ENCODE peak calls at places on chromosomes 16 and 17, in four cellular contexts. Z is stomach, X is breast epithelium, I is transverse colon. V is an unnamed sample.

GRCh38 chr16:83996481-83997252 is 28.6 kb downstream of the NECAB2 start:
- DNase-seq in I (no peak), Z (no peak), X (no peak), V (no peak)

GRCh38 chr17:31583795-31584340 is 192.4 kb downstream of the RAB11FIP4 start:
- DNase-seq in X (no peak), I (no peak), Z (no peak), V (no peak)

GRCh38 chr17:44198721-44199552 is 747 bp downstream of the ATXN7L3 start:
- DNase-seq in Z (peak), X (peak), I (peak), V (no peak)

GRCh38 chr16:77584205-77584859 is 138.0 kb upstream of the NUDT7 start:
- DNase-seq in Z (peak), X (peak), I (peak), V (no peak)

GRCh38 chr16:85067431-85067830 is 39.8 kb downstream of the KIAA0513 start:
- DNase-seq in Z (no peak), I (no peak), X (no peak), V (no peak)

GRCh38 chr16:78196527-78196926 is 97.1 kb downstream of the WWOX start:
- DNase-seq in X (no peak), I (no peak), Z (no peak), V (no peak)

GRCh38 chr16:57904101-57904500 is 66.8 kb downstream of the CNGB1 start:
- DNase-seq in Z (no peak), I (no peak), X (no peak), V (no peak)

GRCh38 chr16:3076577-3076976 is 11.1 kb downstream of the IL32 start:
- DNase-seq in I (no peak), Z (no peak), X (no peak), V (no peak)

GRCh38 chr17:81573794-81574642 is 21.9 kb upstream of the FAAP100 start:
- DNase-seq in Z (no peak), I (no peak), X (no peak), V (no peak)

GRCh38 chr17:3951003-3951402 is 13.2 kb downstream of the ATP2A3 start:
- DNase-seq in X (no peak), Z (no peak), I (no peak), V (no peak)

GRCh38 chr17:73096866-73097265 is 4.4 kb upstream of the SLC39A11 start:
- DNase-seq in X (peak), Z (no peak), I (no peak), V (no peak)

GRCh38 chr17:68759343-68760140 is 158.4 kb upstream of the FAM20A start:
- DNase-seq in I (peak), X (peak), Z (peak), V (peak)

GRCh38 chr17:80169107-80169506 is 723 bp upstream of the CARD14 start:
- DNase-seq in Z (no peak), I (no peak), X (no peak), V (no peak)

GRCh38 chr17:73334771-73335513 is 23.1 kb upstream of the CDC42EP4 start:
- DNase-seq in X (peak), I (peak), Z (peak), V (peak)

GRCh38 chr16:7206469-7206868 is 126.2 kb upstream of the RBFOX1 start:
- DNase-seq in X (no peak), I (no peak), Z (no peak), V (no peak)

GRCh38 chr17:76074390-76075363 is at the start of gene GALR2:
- DNase-seq in Z (no peak), I (no peak), X (no peak), V (no peak)

GRCh38 chr16:24024971-24025370 is 189.2 kb downstream of the PRKCB start:
- DNase-seq in X (no peak), I (no peak), Z (no peak), V (no peak)

GRCh38 chr16:47571711-47572110 is 110.6 kb downstream of the PHKB start:
- DNase-seq in X (no peak), Z (no peak), I (no peak), V (no peak)

GRCh38 chr17:43528988-43529814 is 16.9 kb downstream of the ETV4 start:
- DNase-seq in Z (no peak), I (no peak), X (no peak), V (peak)

GRCh38 chr17:73693016-73693545 is 48.8 kb upstream of the SDK2 start:
- DNase-seq in I (no peak), Z (no peak), X (no peak), V (no peak)

GRCh38 chr17:7285679-7286078 is 4.2 kb downstream of the SLC2A4 start:
- DNase-seq in Z (no peak), I (no peak), X (no peak), V (no peak)

GRCh38 chr16:59633996-59634579 is 900.0 kb upstream of the GOT2 start:
- DNase-seq in I (no peak), X (no peak), Z (no peak), V (no peak)

GRCh38 chr17:49230636-49231562 is at the start of gene PHOSPHO1:
- DNase-seq in I (peak), Z (peak), X (peak), V (peak)

GRCh38 chr17:49229076-49229804 is 1.3 kb downstream of the PHOSPHO1 start:
- DNase-seq in I (no peak), Z (no peak), X (no peak), V (no peak)

GRCh38 chr17:49231563-49231894 is 942 bp upstream of the PHOSPHO1 start:
- DNase-seq in Z (no peak), I (no peak), X (no peak), V (no peak)

GRCh38 chr17:49227436-49228261 is 2.9 kb downstream of the PHOSPHO1 start:
- DNase-seq in Z (peak), I (peak), X (peak), V (peak)

DNA sequence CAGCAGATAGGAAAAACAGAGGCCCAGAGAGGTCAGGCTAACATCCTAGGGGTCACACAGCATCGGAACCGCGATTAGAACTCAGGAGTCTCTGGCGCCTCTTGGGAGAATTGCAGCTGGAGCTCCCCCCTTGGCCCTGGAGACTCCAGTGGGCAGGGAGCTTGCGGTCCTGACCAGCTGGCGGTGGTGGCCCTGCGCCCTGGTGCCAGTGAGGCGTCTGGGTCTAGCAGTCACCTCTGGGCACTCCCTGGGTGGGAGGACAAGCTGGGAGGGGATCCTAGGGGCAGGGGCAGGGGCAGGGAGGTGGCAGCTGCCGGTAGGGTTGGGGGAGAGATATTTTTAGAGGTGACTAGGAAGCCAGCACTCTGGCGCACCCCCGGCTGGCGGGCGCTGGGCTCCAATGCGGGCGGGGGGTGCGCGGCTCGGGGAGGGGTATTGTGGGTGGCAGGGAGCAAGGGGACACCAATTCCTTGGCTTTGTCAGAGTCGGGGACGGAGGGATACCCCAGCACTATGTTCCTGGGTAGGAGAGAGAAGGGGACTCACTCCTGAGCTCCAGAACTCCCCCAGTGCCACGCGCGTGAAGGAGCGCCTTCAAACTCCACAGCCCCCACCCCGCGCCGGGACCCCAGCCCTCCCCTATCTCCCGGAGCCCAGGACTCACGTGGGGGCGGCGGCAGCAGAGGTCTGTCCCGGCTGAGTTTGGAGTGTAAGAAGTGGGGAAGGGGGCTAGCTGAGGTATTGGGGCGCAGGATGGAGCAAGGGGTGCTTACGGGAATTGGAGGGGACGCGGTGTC is 584 bp downstream of the PHOSPHO1 start:
- DNase-seq in I (no peak), Z (no peak), X (no peak), V (no peak)
- TF ChIP-seq POLR2A in I (no peak), Z (no peak), X (no peak), V (no peak)

DNA sequence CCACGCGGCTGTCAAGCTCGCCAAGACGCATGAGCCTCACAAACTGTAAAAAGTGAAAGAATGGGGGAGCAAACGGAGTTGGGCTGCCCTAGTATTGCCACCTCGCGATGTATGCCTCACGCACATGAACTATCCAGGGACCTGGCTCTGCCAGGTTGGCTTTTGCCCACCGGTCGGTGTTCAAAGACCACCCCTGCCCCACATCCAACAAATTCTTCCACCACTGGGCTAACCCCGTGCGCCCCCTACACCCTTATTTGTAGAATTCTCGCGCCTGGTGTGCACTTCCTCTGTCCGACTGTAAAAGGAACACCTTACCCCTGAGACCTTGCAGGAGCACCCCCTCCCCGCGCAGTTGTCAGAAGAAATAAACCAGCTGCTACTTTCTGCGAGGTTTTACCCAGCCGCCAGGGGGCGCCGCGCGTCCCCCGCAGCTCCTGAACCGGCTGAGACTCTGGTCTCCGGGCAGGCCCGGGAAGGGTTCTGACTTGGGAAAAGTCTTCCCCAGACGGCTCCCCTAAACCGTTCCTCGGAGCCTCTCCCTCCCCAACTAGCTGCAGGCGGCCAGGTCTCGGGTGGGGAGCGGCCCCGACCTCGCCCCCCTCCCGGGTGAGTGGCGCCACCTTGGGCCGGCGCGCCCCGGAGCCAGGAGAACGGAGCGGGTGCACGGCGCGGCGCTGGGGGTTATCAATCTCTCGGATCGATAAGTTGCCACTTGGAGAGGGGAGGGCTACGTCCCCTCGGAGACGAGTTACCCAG is 1.7 kb upstream of the ZNF423 start:
- DNase-seq in Z (peak), I (peak), X (no peak), V (no peak)
- TF ChIP-seq POLR2AphosphoS5 in Z (no peak), I (peak), X (no peak), V (no peak)

DNA sequence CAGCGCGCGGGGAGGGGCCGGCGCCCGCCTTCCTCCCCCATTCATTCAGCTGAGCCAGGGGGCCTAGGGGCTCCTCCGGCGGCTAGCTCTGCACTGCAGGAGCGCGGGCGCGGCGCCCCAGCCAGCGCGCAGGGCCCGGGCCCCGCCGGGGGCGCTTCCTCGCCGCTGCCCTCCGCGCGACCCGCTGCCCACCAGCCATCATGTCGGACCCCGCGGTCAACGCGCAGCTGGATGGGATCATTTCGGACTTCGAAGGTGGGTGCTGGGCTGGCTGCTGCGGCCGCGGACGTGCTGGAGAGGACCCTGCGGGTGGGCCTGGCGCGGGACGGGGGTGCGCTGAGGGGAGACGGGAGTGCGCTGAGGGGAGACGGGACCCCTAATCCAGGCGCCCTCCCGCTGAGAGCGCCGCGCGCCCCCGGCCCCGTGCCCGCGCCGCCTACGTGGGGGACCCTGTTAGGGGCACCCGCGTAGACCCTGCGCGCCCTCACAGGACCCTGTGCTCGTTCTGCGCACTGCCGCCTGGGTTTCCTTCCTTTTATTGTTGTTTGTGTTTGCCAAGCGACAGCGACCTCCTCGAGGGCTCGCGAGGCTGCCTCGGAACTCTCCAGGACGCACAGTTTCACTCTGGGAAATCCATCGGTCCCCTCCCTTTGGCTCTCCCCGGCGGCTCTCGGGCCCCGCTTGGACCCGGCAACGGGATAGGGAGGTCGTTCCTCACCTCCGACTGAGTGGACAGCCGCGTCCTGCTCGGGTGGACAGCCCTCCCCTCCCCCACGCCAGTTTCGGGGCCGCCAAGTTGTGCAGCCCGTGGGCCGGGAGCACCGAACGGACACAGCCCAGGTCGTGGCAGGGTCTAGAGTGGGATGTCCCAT is 232.8 kb downstream of the SEC14L1 start:
- DNase-seq in Z (peak), I (peak), X (no peak), V (no peak)
- TF ChIP-seq POLR2A in Z (no peak), I (no peak), X (no peak), V (no peak)

GRCh38 chr16:67419931-67420330 is 3.7 kb upstream of the ZDHHC1 start:
- DNase-seq in X (no peak), I (no peak), Z (no peak), V (no peak)

GRCh38 chr16:67417333-67418061 is 1.2 kb upstream of the ZDHHC1 start:
- DNase-seq in X (no peak), I (no peak), Z (no peak), V (no peak)

GRCh38 chr16:67419502-67419901 is 3.2 kb upstream of the ZDHHC1 start:
- DNase-seq in I (no peak), X (no peak), Z (no peak), V (no peak)

GRCh38 chr16:67413978-67414891 is 2.0 kb downstream of the ZDHHC1 start:
- DNase-seq in Z (no peak), I (no peak), X (no peak), V (no peak)

DNA sequence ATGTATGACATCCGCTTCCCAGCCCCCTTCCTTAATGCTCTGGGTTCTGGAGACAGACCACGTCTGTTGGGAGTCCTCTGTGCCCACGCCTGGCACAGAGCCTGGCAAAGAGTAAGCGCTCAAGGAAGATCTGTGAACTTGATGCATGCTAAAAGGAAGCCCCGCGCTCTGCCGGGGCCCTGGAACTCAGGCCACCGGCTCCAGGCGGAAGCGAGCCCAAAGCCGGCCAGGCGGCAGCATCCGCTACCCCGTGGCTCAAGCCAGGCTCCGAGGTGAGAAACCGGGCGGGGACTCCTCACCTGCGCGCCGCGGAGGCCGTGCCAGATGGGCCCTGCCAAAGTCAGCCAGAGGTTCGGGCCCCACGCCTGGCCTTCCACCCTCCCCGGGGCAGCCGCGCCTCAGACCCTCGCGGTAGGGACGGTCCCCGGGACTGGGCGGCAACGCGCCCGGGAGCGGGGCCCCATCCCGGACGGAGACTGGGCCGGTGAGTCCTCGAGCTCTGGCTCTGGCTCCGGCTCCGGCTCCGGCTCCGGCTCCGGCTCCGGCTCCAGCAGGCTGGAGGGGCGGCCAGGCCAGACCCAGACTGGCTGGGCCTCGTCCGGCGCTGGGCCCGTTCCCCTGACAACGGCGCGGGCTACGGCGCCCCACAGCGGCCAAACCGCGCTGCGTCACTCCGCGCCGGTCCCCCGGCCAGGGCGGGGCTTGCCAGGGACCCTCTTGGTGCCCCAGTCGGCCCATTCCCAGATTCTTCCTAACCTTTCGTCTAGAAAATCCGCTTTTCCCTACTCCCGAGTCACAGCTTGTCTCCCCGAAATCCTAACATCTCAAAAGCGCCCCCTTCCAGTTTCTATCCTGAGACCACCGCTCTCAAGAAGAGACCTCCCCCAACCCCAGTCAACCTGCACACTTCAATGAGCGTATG is at the start of gene ZDHHC1:
- DNase-seq in X (peak), Z (peak), I (peak), V (peak)
- TF ChIP-seq POLR2AphosphoS5 in X (peak), Z (peak), I (peak), V (no peak)